ENCODE peak calls at places on chromosome 10, in four cellular contexts. K, W, A and M are unnamed samples.

GRCh38 chr10:46530249-46531186 is 25.9 kb downstream of the GPRIN2 start:
- DNase-seq in K (no peak), W (peak; percentile 83), A (peak; percentile 23), M (peak; percentile 52)

GRCh38 chr10:14405076-14406065 is 74.6 kb upstream of the FRMD4A start:
- DNase-seq in K (no peak), W (peak; percentile 79), A (no peak), M (peak; percentile 85)

GRCh38 chr10:60098676-60099601 is 192.6 kb upstream of the CCDC6 start:
- DNase-seq in K (peak; percentile 50), W (no peak), A (no peak), M (no peak)

GRCh38 chr10:87661861-87662785 is 2.4 kb downstream of the PAPSS2 start:
- DNase-seq in K (no peak), W (no peak), A (no peak), M (peak; percentile 66)

GRCh38 chr10:33064706-33065105 is 106.7 kb upstream of the ITGB1 start:
- DNase-seq in K (no peak), W (no peak), A (no peak), M (peak; percentile 46)

GRCh38 chr10:90701428-90701827 is 156.4 kb downstream of the HTR7 start:
- DNase-seq in K (no peak), W (no peak), A (no peak), M (no peak)

GRCh38 chr10:31694929-31695837 is 233.4 kb downstream of the ARHGAP12 start:
- DNase-seq in K (no peak), W (no peak), A (no peak), M (no peak)

GRCh38 chr10:37488792-37489657 is 363.6 kb downstream of the ANKRD30A start:
- DNase-seq in K (no peak), W (no peak), A (no peak), M (no peak)

GRCh38 chr10:6920072-6921019 is 340.3 kb upstream of the PRKCQ start:
- DNase-seq in K (peak; percentile 76), W (peak; percentile 73), A (peak; percentile 85), M (peak; percentile 49)

GRCh38 chr10:118041316-118041715 is 5.4 kb downstream of the RAB11FIP2 start:
- DNase-seq in K (no peak), W (peak; percentile 62), A (no peak), M (peak; percentile 73)

GRCh38 chr10:55550241-55550640 is 749.2 kb upstream of the PCDH15 start:
- DNase-seq in K (no peak), W (peak; percentile 51), A (no peak), M (no peak)

GRCh38 chr10:45058580-45058979 is 57.9 kb downstream of the ZNF22 start:
- DNase-seq in K (no peak), W (no peak), A (no peak), M (no peak)

GRCh38 chr10:128011059-128011979 is 104.4 kb downstream of the PTPRE start:
- DNase-seq in K (peak; percentile 98), W (peak; percentile 60), A (peak; percentile 92), M (peak; percentile 47)

GRCh38 chr10:52542891-52543290 is 228.8 kb downstream of the DKK1 start:
- DNase-seq in K (no peak), W (peak; percentile 43), A (no peak), M (no peak)

GRCh38 chr10:84429926-84430520 is 101.6 kb downstream of the CCSER2 start:
- DNase-seq in K (peak; percentile 87), W (peak; percentile 53), A (no peak), M (peak; percentile 49)

GRCh38 chr10:132708936-132709335 is 77.0 kb downstream of the NKX6-2 start:
- DNase-seq in K (no peak), W (no peak), A (peak; percentile 8), M (no peak)

GRCh38 chr10:44143556-44143955 is 241.3 kb downstream of the CXCL12 start:
- DNase-seq in K (no peak), W (no peak), A (no peak), M (peak; percentile 22)

GRCh38 chr10:132937861-132938260 is 4.5 kb downstream of the CFAP46 start:
- DNase-seq in K (no peak), W (no peak), A (peak; percentile 50), M (no peak)

GRCh38 chr10:88236121-88236743 is 346.9 kb downstream of the RNLS start:
- DNase-seq in K (no peak), W (no peak), A (no peak), M (no peak)

GRCh38 chr10:108684431-108684830 is 1238.9 kb downstream of the XPNPEP1 start:
- DNase-seq in K (no peak), W (no peak), A (no peak), M (peak; percentile 15)

GRCh38 chr10:60704480-60704879 is 73.8 kb upstream of the CDK1 start:
- DNase-seq in K (no peak), W (no peak), A (no peak), M (no peak)

GRCh38 chr10:96038476-96039387 is 4.7 kb upstream of the CCNJ start:
- DNase-seq in K (no peak), W (no peak), A (no peak), M (no peak)

GRCh38 chr10:97464226-97464625 is 18.3 kb downstream of the ZDHHC16 start:
- DNase-seq in K (no peak), W (no peak), A (no peak), M (no peak)
- H3K36me3 ChIP-seq in K (peaks cover 42% of the 10 kb centered on the region), W (peaks cover 30% of the 10 kb centered on the region), A (peaks cover 48% of the 10 kb centered on the region), M (peaks cover 95% of the 10 kb centered on the region)

DNA sequence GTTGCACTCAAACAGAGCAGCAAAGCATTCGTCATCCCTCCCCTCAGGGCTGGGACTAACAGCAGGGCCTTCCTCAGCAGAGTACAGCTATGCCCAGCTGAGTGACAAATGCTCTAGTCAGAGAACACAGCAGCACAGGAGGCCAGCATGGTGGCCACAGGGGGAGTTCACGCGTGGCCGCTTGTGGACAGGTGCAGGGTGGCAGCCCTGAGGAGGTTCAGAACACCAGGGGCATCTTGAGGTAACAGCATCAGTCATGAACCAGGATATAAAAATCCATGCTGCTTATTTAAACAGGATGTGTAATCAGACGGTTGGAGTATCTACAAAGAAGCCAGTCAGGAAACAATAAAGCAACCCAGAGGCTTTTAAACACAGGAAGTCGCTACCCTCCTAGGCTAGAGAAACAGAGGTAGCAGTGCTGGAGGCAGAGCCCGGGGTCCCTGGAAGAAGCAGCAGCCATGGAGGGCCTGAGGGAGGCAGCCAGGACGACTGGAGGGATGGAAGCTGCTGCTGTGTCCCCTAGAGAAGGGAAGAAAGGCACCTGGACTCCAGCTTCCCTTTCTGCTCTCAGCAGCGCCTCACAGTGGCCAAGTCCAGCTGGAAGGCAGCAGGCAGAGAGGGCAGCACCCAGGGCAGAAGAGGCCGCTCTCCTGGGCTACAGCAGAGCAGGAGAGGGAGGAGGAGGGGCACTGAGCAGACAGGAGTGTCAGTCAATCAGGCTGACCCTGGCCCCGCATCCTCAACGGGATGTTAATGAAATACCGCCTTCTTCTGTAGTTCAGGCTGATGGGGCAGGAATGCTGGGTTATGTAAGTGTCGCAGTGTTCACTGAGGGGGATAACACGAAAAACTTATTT is 70.8 kb upstream of the UCN3 start:
- DNase-seq in K (peak; percentile 97), W (no peak), A (peak; percentile 75), M (peak; percentile 40)
- H3K4me1 ChIP-seq in K (no peaks in the 10 kb centered on the region), W (peaks cover 8% of the 10 kb centered on the region), A (no peaks in the 10 kb centered on the region), M (peaks cover 40% of the 10 kb centered on the region)

DNA sequence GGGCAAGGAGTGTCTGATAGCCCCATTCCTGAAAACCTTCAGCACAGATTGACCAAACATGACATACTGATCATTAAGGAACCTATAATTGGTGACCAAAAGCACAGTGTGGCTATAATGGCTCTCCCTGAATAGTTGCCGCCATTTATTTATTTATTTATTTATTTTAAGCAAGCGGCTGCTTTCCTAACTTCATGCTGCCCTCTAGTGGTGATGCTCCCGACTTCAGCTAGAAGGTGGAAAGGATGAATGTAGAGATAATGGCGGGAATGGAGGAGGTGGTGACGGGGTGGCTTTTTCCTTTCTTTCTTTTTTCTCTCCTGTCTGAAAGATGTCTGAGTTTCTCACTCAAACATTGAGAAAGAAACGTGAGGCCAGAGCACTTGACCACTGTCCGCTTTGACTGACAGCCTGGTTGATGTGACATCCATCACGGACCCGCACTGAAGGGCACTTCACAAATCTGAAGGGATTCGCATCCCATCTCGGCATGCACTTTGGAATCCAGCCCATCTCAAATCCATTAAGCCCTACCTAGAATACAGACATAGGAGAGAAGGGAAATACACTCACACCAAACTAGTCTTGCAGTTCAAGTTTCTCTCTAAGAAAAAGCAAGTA is 1090.1 kb downstream of the KCNMA1 start:
- DNase-seq in K (peak; percentile 86), W (peak; percentile 87), A (peak; percentile 52), M (peak; percentile 96)
- H3K4me3 ChIP-seq in K (no peak overlapping the region), W (no peak overlapping the region), A (no peak overlapping the region), M (no peak overlapping the region)

DNA sequence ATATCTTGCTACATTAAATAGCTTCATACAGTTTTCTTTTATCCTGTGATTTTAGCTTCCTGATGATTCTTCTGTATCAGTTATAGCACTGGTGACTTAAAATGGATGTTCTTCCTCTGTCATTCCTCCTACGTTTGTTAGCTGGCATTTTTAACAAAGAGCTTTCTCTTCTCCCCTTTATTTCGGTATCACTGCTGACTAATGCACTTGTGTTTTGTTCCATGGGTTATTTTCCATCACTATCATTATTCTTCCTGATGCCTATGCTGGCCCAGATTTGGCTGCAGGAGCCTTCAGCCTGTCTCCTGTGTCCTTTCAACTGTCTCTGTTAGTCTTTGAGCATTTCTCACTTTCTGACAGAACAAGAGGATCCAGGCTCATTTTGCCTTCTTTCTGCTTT is 13.1 kb downstream of the BMS1 start:
- DNase-seq in K (no peak), W (no peak), A (no peak), M (no peak)
- H3K36me3 ChIP-seq in K (peaks cover 47% of the 10 kb centered on the region), W (peaks cover 12% of the 10 kb centered on the region), A (peaks cover 48% of the 10 kb centered on the region), M (peaks cover 96% of the 10 kb centered on the region)

DNA sequence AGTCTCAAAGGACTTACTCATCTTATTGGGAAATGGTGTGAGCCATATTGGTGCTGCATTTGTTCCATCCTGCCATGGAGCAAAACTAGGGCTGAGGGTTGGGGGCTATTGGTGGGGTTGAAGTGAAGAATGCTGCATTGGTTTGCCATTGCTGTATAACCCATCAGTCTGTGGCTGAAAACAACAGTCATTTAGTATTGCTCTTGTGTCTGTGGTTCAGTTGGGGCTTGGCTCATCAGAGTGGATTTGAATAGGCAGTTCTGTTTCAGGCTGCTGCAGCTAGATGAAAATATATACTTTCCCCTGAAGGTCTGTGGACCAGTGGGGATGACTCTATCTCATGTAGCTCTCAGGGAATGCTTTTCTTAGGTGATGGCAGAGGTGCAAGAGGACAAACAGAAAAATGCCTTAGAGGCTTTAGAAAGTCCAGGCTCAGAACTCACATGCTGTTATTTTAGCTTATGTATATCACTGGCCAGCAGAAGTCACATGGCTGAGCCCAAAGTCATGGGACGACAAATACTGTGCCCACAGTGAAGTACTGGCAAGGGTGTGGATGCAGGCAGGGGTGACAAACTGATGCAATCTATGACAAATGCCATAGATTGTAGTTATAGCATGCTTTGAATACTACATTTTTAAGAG is 15.2 kb upstream of the EXOC6 start:
- DNase-seq in K (peak; percentile 13), W (no peak), A (no peak), M (no peak)
- H3K4me1 ChIP-seq in K (no peaks in the 10 kb centered on the region), W (no peaks in the 10 kb centered on the region), A (no peaks in the 10 kb centered on the region), M (peaks cover 9% of the 10 kb centered on the region)

GRCh38 chr10:34701194-34701593 is 113.9 kb downstream of the PARD3 start:
- DNase-seq in K (no peak), W (no peak), A (no peak), M (no peak)

GRCh38 chr10:34697366-34698247 is 117.5 kb downstream of the PARD3 start:
- DNase-seq in K (no peak), W (no peak), A (no peak), M (no peak)

GRCh38 chr10:34698979-34699378 is 116.1 kb downstream of the PARD3 start:
- DNase-seq in K (no peak), W (peak; percentile 44), A (no peak), M (peak; percentile 75)

GRCh38 chr10:34698248-34698831 is 116.8 kb downstream of the PARD3 start:
- DNase-seq in K (no peak), W (no peak), A (no peak), M (no peak)

DNA sequence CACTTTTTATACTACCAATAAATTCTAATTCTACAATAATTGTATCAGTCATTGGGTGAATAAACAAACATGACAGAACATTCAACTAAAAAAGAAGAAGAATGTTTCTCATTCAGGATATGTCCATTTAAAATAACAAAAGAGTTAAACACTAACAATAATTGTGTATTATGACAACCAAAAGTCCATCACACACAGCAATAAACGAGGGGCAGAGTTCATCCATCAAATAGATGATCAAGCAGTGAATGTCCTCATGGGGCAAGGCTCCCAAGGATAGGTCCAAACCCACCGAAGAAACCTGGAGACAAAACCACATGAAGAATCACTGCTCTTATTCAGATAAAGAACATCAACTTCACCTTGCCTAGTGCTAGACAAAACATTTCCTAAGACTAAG is 115.2 kb downstream of the PARD3 start:
- DNase-seq in K (no peak), W (no peak), A (no peak), M (no peak)
- H3K4me3 ChIP-seq in K (no peak overlapping the region), W (no peak overlapping the region), A (no peak overlapping the region), M (no peak overlapping the region)